ENCODE peak calls at places on chromosomes 5 and 9, in seven cellular contexts. One of them, this sample, is unnamed.
A peak's percentile ranks its signal among the peaks of the same experiment; 100 is the strongest.

GRCh38 chr9:2639786-2640185 is 18.2 kb downstream of the VLDLR start:
- DNase-seq in NCI-H526 treated with DMSO at 0.1 percent for 48 hours: no peak
- DNase-seq in foreskin keratinocyte: no peak
- DNase-seq in ascending aorta: no peak
- DNase-seq in Panc1: no peak
- DNase-seq in neuronal stem cell: no peak
- DNase-seq in AG04449: no peak
- DNase-seq in this sample: no peak

GRCh38 chr9:88535932-88536324 is 950 bp downstream of the NXNL2 start:
- DNase-seq in NCI-H526 treated with DMSO at 0.1 percent for 48 hours: no peak
- DNase-seq in foreskin keratinocyte: no peak
- DNase-seq in ascending aorta: no peak
- DNase-seq in Panc1: no peak
- DNase-seq in neuronal stem cell: no peak
- DNase-seq in AG04449: no peak
- DNase-seq in this sample: no peak

GRCh38 chr5:139725073-139725830 is 70.4 kb upstream of the PSD2 start:
- DNase-seq in NCI-H526 treated with DMSO at 0.1 percent for 48 hours: no peak
- DNase-seq in foreskin keratinocyte: no peak
- DNase-seq in ascending aorta: no peak
- DNase-seq in Panc1: no peak
- DNase-seq in neuronal stem cell: no peak
- DNase-seq in AG04449: no peak
- DNase-seq in this sample: no peak

GRCh38 chr9:5562806-5563416 is 52.6 kb downstream of the PDCD1LG2 start:
- DNase-seq in NCI-H526 treated with DMSO at 0.1 percent for 48 hours: no peak
- DNase-seq in foreskin keratinocyte: peak; percentile 23
- DNase-seq in ascending aorta: no peak
- DNase-seq in Panc1: no peak
- DNase-seq in neuronal stem cell: no peak
- DNase-seq in AG04449: no peak
- DNase-seq in this sample: no peak

GRCh38 chr5:88143693-88144218 is 124.9 kb downstream of the TMEM161B start:
- DNase-seq in NCI-H526 treated with DMSO at 0.1 percent for 48 hours: no peak
- DNase-seq in foreskin keratinocyte: no peak
- DNase-seq in ascending aorta: no peak
- DNase-seq in Panc1: no peak
- DNase-seq in neuronal stem cell: peak; percentile 9
- DNase-seq in AG04449: no peak
- DNase-seq in this sample: no peak

GRCh38 chr9:36731576-36731975 is 158.9 kb downstream of the MELK start:
- DNase-seq in NCI-H526 treated with DMSO at 0.1 percent for 48 hours: no peak
- DNase-seq in foreskin keratinocyte: no peak
- DNase-seq in ascending aorta: no peak
- DNase-seq in Panc1: no peak
- DNase-seq in neuronal stem cell: no peak
- DNase-seq in AG04449: no peak
- DNase-seq in this sample: no peak

GRCh38 chr9:89471390-89471789 is 26.5 kb downstream of the SEMA4D start:
- DNase-seq in NCI-H526 treated with DMSO at 0.1 percent for 48 hours: no peak
- DNase-seq in foreskin keratinocyte: no peak
- DNase-seq in ascending aorta: no peak
- DNase-seq in Panc1: no peak
- DNase-seq in neuronal stem cell: no peak
- DNase-seq in AG04449: no peak
- DNase-seq in this sample: no peak

GRCh38 chr5:55205001-55205400 is 22.1 kb downstream of the MCIDAS start:
- DNase-seq in NCI-H526 treated with DMSO at 0.1 percent for 48 hours: no peak
- DNase-seq in foreskin keratinocyte: no peak
- DNase-seq in ascending aorta: no peak
- DNase-seq in Panc1: no peak
- DNase-seq in neuronal stem cell: no peak
- DNase-seq in AG04449: no peak
- DNase-seq in this sample: no peak

GRCh38 chr5:147763791-147764525 is 18.6 kb downstream of the JAKMIP2 start:
- DNase-seq in NCI-H526 treated with DMSO at 0.1 percent for 48 hours: no peak
- DNase-seq in foreskin keratinocyte: peak; percentile 3
- DNase-seq in ascending aorta: no peak
- DNase-seq in Panc1: no peak
- DNase-seq in neuronal stem cell: no peak
- DNase-seq in AG04449: peak; percentile 3
- DNase-seq in this sample: no peak

This sample was measured in HCT116.